ENCODE peak calls at places on chromosomes 13 and 19, in six cellular contexts. One of them, this sample, is unnamed.

GRCh38 chr19:48900477-48901452 is 653 bp downstream of the NUCB1 start:
- DNase-seq in DMS53: peak
- DNase-seq in GOT3: no peak
- DNase-seq in NCI-H2081: no peak
- DNase-seq in GM03348: peak
- DNase-seq in hypothalamus: peak
- DNase-seq in this sample: no peak

GRCh38 chr19:42524250-42524649 is 4.0 kb downstream of the CEACAM1 start:
- DNase-seq in NCI-H2081: no peak
- DNase-seq in GOT3: no peak
- DNase-seq in hypothalamus: no peak
- DNase-seq in DMS53: no peak
- DNase-seq in GM03348: no peak
- DNase-seq in this sample: no peak

GRCh38 chr13:44465318-44465717 is 91.7 kb downstream of the SERP2 start:
- DNase-seq in GOT3: no peak
- DNase-seq in GM03348: no peak
- DNase-seq in hypothalamus: no peak
- DNase-seq in NCI-H2081: no peak
- DNase-seq in DMS53: no peak
- DNase-seq in this sample: no peak

GRCh38 chr13:26721251-26721939 is 39.2 kb downstream of the GPR12 start:
- DNase-seq in GOT3: no peak
- DNase-seq in GM03348: no peak
- DNase-seq in DMS53: peak
- DNase-seq in NCI-H2081: no peak
- DNase-seq in hypothalamus: no peak
- DNase-seq in this sample: no peak

GRCh38 chr13:81888855-81889254 is 1547.9 kb upstream of the SPRY2 start:
- DNase-seq in DMS53: no peak
- DNase-seq in NCI-H2081: no peak
- DNase-seq in GM03348: no peak
- DNase-seq in hypothalamus: no peak
- DNase-seq in GOT3: no peak
- DNase-seq in this sample: no peak

GRCh38 chr19:55310498-55310897 is 14.6 kb downstream of the TMEM150B start:
- DNase-seq in GM03348: no peak
- DNase-seq in GOT3: no peak
- DNase-seq in DMS53: no peak
- DNase-seq in hypothalamus: no peak
- DNase-seq in NCI-H2081: no peak
- DNase-seq in this sample: no peak

GRCh38 chr19:31445406-31445805 is 96.2 kb upstream of the TSHZ3 start:
- DNase-seq in NCI-H2081: no peak
- DNase-seq in DMS53: no peak
- DNase-seq in GM03348: no peak
- DNase-seq in hypothalamus: no peak
- DNase-seq in GOT3: no peak
- DNase-seq in this sample: no peak

GRCh38 chr19:3572855-3573161 is at the start of gene HMG20B:
- DNase-seq in GOT3: no peak
- DNase-seq in NCI-H2081: no peak
- DNase-seq in GM03348: no peak
- DNase-seq in DMS53: no peak
- DNase-seq in hypothalamus: no peak
- DNase-seq in this sample: no peak

GRCh38 chr13:98068511-98068910 is 74.4 kb upstream of the FARP1 start:
- DNase-seq in GOT3: no peak
- DNase-seq in DMS53: peak
- DNase-seq in GM03348: no peak
- DNase-seq in hypothalamus: no peak
- DNase-seq in NCI-H2081: no peak
- DNase-seq in this sample: no peak

GRCh38 chr19:7255631-7256030 is 38.6 kb downstream of the INSR start:
- DNase-seq in GOT3: no peak
- DNase-seq in DMS53: no peak
- DNase-seq in hypothalamus: no peak
- DNase-seq in GM03348: no peak
- DNase-seq in NCI-H2081: no peak
- DNase-seq in this sample: no peak

This sample was measured in chondrocyte.